ENCODE peak calls at places on chromosomes 4 and X, in four cellular contexts. M, V, Y and X are unnamed samples.

GRCh38 chr4:53800741-53801140 is 209.5 kb upstream of the LNX1 start:
- DNase-seq in M (no peak), V (no peak), Y (no peak), X (no peak)

GRCh38 chr4:1501754-1502500 is 95.7 kb upstream of the NKX1-1 start:
- DNase-seq in M (peak; percentile 4), V (no peak), Y (no peak), X (no peak)

GRCh38 chr4:158610790-158611189 is 60.9 kb downstream of the C4orf46 start:
- DNase-seq in M (no peak), V (no peak), Y (no peak), X (no peak)

GRCh38 chr4:185016101-185016940 is 2.0 kb upstream of the HELT start:
- DNase-seq in M (peak; percentile 35), V (no peak), Y (no peak), X (no peak)

GRCh38 chr4:73660808-73661207 is 40.6 kb upstream of the RASSF6 start:
- DNase-seq in M (no peak), V (no peak), Y (no peak), X (no peak)

GRCh38 chrX:105823092-105823454 is 734 bp downstream of the NRK start:
- DNase-seq in M (no peak), V (no peak), Y (no peak), X (no peak)

GRCh38 chrX:10177620-10178019 is 20.8 kb downstream of the CLCN4 start:
- DNase-seq in M (no peak), V (no peak), Y (no peak), X (no peak)

GRCh38 chr4:76704133-76704881 is 193.6 kb downstream of the SOWAHB start:
- DNase-seq in M (no peak), V (no peak), Y (no peak), X (no peak)

GRCh38 chrX:130106071-130106470 is 4.2 kb downstream of the ELF4 start:
- DNase-seq in M (no peak), V (no peak), Y (no peak), X (no peak)

GRCh38 chr4:81472249-81473085 is 760 bp upstream of the RASGEF1B start:
- DNase-seq in M (peak; percentile 21), V (no peak), Y (peak; percentile 24), X (peak; percentile 42)

GRCh38 chr4:161273607-161274006 is 890.2 kb downstream of the FSTL5 start:
- DNase-seq in M (no peak), V (no peak), Y (no peak), X (no peak)
- TF ChIP-seq ELF4 in M (no peak), V (no peak), Y (no peak), X (no peak)

GRCh38 chr4:70667710-70668535 is 1.6 kb upstream of the JCHAIN start:
- DNase-seq in M (no peak), V (no peak), Y (no peak), X (no peak)

GRCh38 chr4:70666369-70666768 is at the start of gene JCHAIN:
- DNase-seq in M (no peak), V (no peak), Y (no peak), X (no peak)

GRCh38 chr4:70671091-70671490 is 4.8 kb upstream of the JCHAIN start:
- DNase-seq in M (no peak), V (no peak), Y (no peak), X (no peak)

DNA sequence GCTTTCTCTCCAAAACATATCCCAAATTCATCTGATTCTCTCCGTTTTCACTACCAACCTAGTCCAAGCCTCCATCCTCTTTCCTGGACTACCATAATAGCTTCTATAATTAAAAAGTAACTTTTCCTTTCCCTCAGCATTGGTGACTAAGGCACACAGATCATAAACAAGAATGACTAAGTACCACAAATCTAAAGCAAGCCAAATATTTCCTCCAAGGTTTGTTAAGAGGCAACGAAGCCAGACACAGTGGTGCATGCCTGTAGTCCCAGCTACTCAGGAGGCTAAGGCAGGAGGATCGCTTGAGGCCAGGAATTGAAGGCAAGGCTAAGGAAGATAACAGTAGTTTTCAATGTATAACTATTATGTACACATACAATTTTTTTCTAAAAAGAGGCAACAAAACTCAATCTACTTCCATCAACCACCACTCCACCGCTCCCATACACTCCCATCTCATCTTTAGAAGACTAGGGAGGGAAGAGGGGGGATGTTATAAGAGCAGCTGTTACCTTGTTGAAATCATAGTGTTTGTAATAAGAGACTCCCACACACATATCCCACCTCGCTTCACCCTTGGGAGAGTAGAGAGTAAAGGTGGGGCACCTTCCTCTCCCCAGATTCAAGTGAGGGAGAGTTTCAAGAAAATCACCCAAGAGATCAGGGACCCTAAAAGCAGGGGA is 4.2 kb upstream of the JCHAIN start:
- DNase-seq in M (no peak), V (no peak), Y (no peak), X (no peak)
- TF ChIP-seq ELF4 in M (no peak), V (no peak), Y (no peak), X (no peak)

GRCh38 chr4:46389301-46389761 is 597 bp downstream of the GABRA2 start:
- DNase-seq in M (peak; percentile 24), V (no peak), Y (peak; percentile 2), X (peak; percentile 7)
- TF ChIP-seq ELF4 in M (no peak), V (no peak), Y (no peak), X (no peak)

DNA sequence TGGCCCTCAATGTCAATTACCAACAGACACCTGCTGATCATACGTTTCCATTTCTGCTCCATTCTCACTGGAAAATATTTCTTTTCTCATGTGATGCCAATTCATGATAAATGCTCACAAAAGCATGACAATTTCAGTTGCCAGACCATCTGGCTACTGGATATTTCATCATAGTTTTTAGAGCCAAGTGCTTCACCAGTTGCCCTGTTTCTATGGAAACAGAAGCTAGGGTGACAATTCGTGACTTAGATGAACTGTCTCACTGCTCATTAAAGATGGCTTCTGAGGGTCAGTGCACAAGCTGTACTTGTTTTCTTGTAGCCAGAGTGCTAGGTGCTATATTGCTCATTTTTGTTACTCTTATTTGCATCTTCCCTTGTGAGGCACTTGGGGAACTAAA is 184.9 kb downstream of the COMMD8 start:
- DNase-seq in M (no peak), V (no peak), Y (no peak), X (no peak)
- TF ChIP-seq ELF4 in M (no peak), V (no peak), Y (no peak), X (no peak)

DNA sequence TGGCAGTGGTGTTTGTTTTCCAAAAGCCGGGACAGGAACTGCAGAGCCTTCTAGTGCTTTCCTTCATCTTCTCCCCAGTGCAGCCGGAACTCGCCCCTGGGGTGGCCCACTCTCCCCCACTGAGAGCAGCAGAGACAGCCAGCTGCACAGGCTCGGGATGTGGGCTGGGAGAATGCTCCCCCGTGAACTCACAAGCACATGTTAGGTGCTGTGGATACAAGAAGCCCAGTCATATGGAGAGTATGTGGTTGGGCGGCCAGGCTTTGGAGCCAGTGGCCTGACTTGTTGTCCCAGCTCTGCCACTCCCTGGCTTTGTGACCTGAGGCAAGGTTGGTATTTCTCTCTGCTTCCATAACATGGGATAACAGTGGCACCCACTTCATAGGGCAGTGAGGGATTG is 9.4 kb upstream of the KIAA0232 start:
- DNase-seq in M (no peak), V (no peak), Y (no peak), X (no peak)
- TF ChIP-seq ELF4 in M (no peak), V (no peak), Y (no peak), X (no peak)

GRCh38 chr4:25953740-25954139 is 39.7 kb downstream of the SMIM20 start:
- DNase-seq in M (no peak), V (no peak), Y (peak; percentile 21), X (no peak)
- TF ChIP-seq ELF4 in M (no peak), V (no peak), Y (no peak), X (no peak)

DNA sequence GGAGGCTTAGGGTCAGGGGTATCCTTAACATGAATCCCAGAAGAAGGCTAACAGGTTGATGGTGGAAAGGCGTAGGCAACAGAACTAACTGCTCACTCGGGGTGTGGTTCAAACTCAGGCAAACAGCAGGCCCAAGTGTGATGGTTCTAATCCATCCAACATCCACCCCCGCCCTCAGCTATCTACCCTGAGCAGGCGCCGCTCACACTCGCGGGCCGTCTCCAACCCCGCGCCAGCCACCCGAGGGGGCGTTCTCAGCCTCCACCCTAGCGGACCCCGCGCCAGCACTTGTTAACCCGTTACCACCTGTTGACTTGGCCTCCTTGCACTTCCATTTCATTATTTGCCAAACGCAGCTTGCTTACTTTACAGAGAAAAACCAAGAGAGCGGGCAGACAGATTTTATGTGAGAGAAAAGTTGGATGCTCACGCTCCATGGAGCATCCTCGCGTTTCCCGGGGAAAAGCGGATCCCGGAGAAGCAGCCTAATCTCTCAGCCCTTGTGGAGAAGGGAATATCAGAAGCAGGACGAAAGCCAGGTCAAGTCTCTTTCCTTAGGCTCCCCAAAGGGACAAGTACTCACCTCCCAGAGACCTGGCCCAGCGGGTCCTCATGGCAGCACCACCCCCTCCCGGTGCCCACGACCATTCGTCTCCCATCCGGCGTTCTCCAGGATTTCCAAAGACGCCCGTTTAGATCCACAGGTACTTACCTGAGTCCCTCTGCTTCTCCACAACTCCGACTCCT is 757 bp downstream of the SNCA start:
- DNase-seq in M (peak; percentile 56), V (peak; percentile 50), Y (no peak), X (no peak)
- TF ChIP-seq ELF4 in M (no peak), V (no peak), Y (no peak), X (no peak)